ENCODE peak calls at places on chromosome 18, in six cellular contexts. One of them, this sample, is unnamed.

GRCh38 chr18:42087876-42088275 is 132.8 kb downstream of the PIK3C3 start:
- DNase-seq in osteocyte: no peak
- DNase-seq in left ventricle myocardium inferior: no peak
- DNase-seq in activated CD8-positive, alpha-beta T cell treated with anti-CD3 and anti-CD28 coated beads for 36 hours: no peak
- DNase-seq in NCI-H510A treated with DMSO at 0.1 percent for 48 hours: no peak
- DNase-seq in prostate gland: no peak
- DNase-seq in this sample: no peak

GRCh38 chr18:9825571-9826073 is 60.2 kb upstream of the TXNDC2 start:
- DNase-seq in osteocyte: no peak
- DNase-seq in left ventricle myocardium inferior: no peak
- DNase-seq in activated CD8-positive, alpha-beta T cell treated with anti-CD3 and anti-CD28 coated beads for 36 hours: no peak
- DNase-seq in NCI-H510A treated with DMSO at 0.1 percent for 48 hours: peak
- DNase-seq in prostate gland: peak
- DNase-seq in this sample: no peak

GRCh38 chr18:12314586-12315305 is 6.7 kb downstream of the TUBB6 start:
- DNase-seq in osteocyte: no peak
- DNase-seq in left ventricle myocardium inferior: no peak
- DNase-seq in activated CD8-positive, alpha-beta T cell treated with anti-CD3 and anti-CD28 coated beads for 36 hours: no peak
- DNase-seq in NCI-H510A treated with DMSO at 0.1 percent for 48 hours: no peak
- DNase-seq in prostate gland: no peak
- DNase-seq in this sample: no peak

GRCh38 chr18:31497711-31498449 is at the start of gene DSG2:
- DNase-seq in osteocyte: peak
- DNase-seq in left ventricle myocardium inferior: peak
- DNase-seq in activated CD8-positive, alpha-beta T cell treated with anti-CD3 and anti-CD28 coated beads for 36 hours: peak
- DNase-seq in NCI-H510A treated with DMSO at 0.1 percent for 48 hours: peak
- DNase-seq in prostate gland: peak
- DNase-seq in this sample: no peak

GRCh38 chr18:9716780-9717563 is 8.9 kb downstream of the RAB31 start:
- DNase-seq in osteocyte: no peak
- DNase-seq in left ventricle myocardium inferior: no peak
- DNase-seq in activated CD8-positive, alpha-beta T cell treated with anti-CD3 and anti-CD28 coated beads for 36 hours: no peak
- DNase-seq in NCI-H510A treated with DMSO at 0.1 percent for 48 hours: no peak
- DNase-seq in prostate gland: no peak
- DNase-seq in this sample: no peak

GRCh38 chr18:9683418-9684396 is 24.4 kb upstream of the RAB31 start:
- DNase-seq in osteocyte: no peak
- DNase-seq in left ventricle myocardium inferior: no peak
- DNase-seq in activated CD8-positive, alpha-beta T cell treated with anti-CD3 and anti-CD28 coated beads for 36 hours: no peak
- DNase-seq in NCI-H510A treated with DMSO at 0.1 percent for 48 hours: peak
- DNase-seq in prostate gland: no peak
- DNase-seq in this sample: no peak

GRCh38 chr18:57624988-57625387 is 3.4 kb upstream of the NARS1 start:
- DNase-seq in osteocyte: no peak
- DNase-seq in left ventricle myocardium inferior: no peak
- DNase-seq in activated CD8-positive, alpha-beta T cell treated with anti-CD3 and anti-CD28 coated beads for 36 hours: no peak
- DNase-seq in NCI-H510A treated with DMSO at 0.1 percent for 48 hours: no peak
- DNase-seq in prostate gland: no peak
- DNase-seq in this sample: no peak

GRCh38 chr18:48034651-48035555 is 104.4 kb upstream of the SMAD2 start:
- DNase-seq in osteocyte: no peak
- DNase-seq in left ventricle myocardium inferior: no peak
- DNase-seq in activated CD8-positive, alpha-beta T cell treated with anti-CD3 and anti-CD28 coated beads for 36 hours: no peak
- DNase-seq in NCI-H510A treated with DMSO at 0.1 percent for 48 hours: no peak
- DNase-seq in prostate gland: no peak
- DNase-seq in this sample: no peak